ENCODE peak calls at places on chromosomes 5 and 9, in nine cellular contexts. T, B, C, F, Y, P, V, K and X are unnamed samples.

GRCh38 chr5:54002183-54002770 is 308.1 kb downstream of the ARL15 start:
- DNase-seq in V (no peak), F (no peak), B (no peak), T (no peak), C (no peak), Y (no peak), K (no peak), P (no peak), X (no peak)

GRCh38 chr5:53037141-53037859 is 48.1 kb downstream of the ITGA2 start:
- DNase-seq in Y (no peak), T (no peak), F (no peak), V (peak), P (no peak), K (no peak), B (peak), C (no peak), X (peak)

GRCh38 chr5:155258139-155258538 is 244.6 kb downstream of the KIF4B start:
- DNase-seq in T (no peak), P (no peak), B (no peak), F (no peak), V (no peak), C (no peak), Y (no peak), K (no peak), X (no peak)

GRCh38 chr9:2992427-2992826 is 148.5 kb upstream of the PUM3 start:
- DNase-seq in K (no peak), V (no peak), C (no peak), F (no peak), B (no peak), P (no peak), T (no peak), Y (no peak), X (no peak)

GRCh38 chr5:50672663-50673062 is 6.2 kb downstream of the PARP8 start:
- DNase-seq in T (no peak), P (no peak), K (no peak), F (no peak), Y (no peak), B (no peak), C (no peak), V (no peak), X (no peak)

GRCh38 chr5:5342784-5343183 is 79.7 kb upstream of the ICE1 start:
- DNase-seq in B (peak), C (no peak), P (no peak), T (no peak), F (no peak), K (no peak), Y (no peak), V (peak), X (no peak)

GRCh38 chr5:118919016-118919415 is 69.3 kb downstream of the DTWD2 start:
- DNase-seq in T (no peak), Y (no peak), F (no peak), P (no peak), C (no peak), B (no peak), V (no peak), K (no peak), X (no peak)

GRCh38 chr5:1014346-1014745 is 5.7 kb downstream of the NKD2 start:
- DNase-seq in T (no peak), F (no peak), V (no peak), P (no peak), B (no peak), Y (no peak), C (no peak), K (no peak), X (no peak)

GRCh38 chr9:108258640-108259039 is 597.1 kb downstream of the ACTL7B start:
- DNase-seq in V (no peak), C (no peak), Y (no peak), T (no peak), F (no peak), K (no peak), B (no peak), P (no peak), X (no peak)

GRCh38 chr5:38211354-38211710 is 47.0 kb upstream of the EGFLAM start:
- DNase-seq in Y (no peak), T (no peak), B (no peak), F (no peak), P (no peak), V (no peak), C (no peak), K (no peak), X (no peak)
- TF ChIP-seq CTCF in Y (no peak), T (no peak), B (no peak), F (no peak), P (no peak), V (no peak), C (no peak), K (no peak), X (no peak)

GRCh38 chr5:72246239-72246580 is 73.8 kb downstream of the MRPS27 start:
- DNase-seq in B (no peak), V (peak), F (no peak), Y (peak), K (no peak), C (no peak), T (no peak), P (no peak), X (no peak)

GRCh38 chr5:72242796-72243475 is 77.1 kb downstream of the MRPS27 start:
- DNase-seq in T (peak), Y (no peak), B (no peak), K (no peak), C (no peak), V (no peak), P (no peak), F (no peak), X (peak)

GRCh38 chr5:72243706-72244105 is 76.3 kb downstream of the MRPS27 start:
- DNase-seq in F (no peak), V (no peak), K (no peak), C (no peak), P (no peak), Y (no peak), T (no peak), B (no peak), X (no peak)

GRCh38 chr5:72245517-72246238 is 74.4 kb downstream of the MRPS27 start:
- DNase-seq in K (no peak), P (no peak), B (no peak), T (no peak), V (no peak), C (no peak), Y (no peak), F (no peak), X (no peak)

DNA sequence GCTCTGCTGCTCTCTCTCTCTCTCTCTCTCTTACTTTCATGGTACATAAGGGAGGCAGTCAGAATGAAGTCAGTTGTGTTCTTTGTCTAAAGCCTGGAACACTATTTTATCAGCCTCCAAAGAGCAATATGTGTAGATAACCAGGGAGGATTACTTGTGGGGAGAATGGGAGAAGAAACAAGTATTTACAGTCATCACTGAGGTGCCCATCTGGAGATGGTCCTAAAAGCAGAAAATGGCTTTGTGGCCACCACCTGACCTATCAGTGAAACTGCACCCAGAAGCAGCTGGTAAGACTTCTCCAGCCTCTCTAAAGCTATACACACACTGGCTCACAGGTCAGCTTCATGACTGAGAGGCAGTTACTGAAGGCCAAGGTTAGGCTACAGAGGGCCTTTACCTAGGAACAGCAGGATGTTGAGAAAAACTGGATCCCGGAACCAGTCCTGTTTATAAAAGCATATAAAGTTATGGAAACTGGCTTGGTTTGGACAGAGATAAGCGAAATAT is 75.1 kb downstream of the MRPS27 start:
- DNase-seq in B (peak), F (no peak), P (peak), V (peak), T (peak), C (no peak), Y (peak), K (no peak), X (no peak)
- TF ChIP-seq CTCF in B (peak), F (no peak), P (peak), V (peak), T (peak), C (no peak), Y (peak), K (peak), X (peak)

GRCh38 chr5:173602423-173602822 is 14.0 kb downstream of the BOD1 start:
- DNase-seq in B (no peak), C (no peak), V (peak), P (no peak), Y (no peak), T (no peak), K (no peak), F (no peak), X (peak)
- TF ChIP-seq CTCF in B (no peak), C (no peak), V (no peak), P (no peak), Y (no peak), T (no peak), K (no peak), F (no peak), X (no peak)

DNA sequence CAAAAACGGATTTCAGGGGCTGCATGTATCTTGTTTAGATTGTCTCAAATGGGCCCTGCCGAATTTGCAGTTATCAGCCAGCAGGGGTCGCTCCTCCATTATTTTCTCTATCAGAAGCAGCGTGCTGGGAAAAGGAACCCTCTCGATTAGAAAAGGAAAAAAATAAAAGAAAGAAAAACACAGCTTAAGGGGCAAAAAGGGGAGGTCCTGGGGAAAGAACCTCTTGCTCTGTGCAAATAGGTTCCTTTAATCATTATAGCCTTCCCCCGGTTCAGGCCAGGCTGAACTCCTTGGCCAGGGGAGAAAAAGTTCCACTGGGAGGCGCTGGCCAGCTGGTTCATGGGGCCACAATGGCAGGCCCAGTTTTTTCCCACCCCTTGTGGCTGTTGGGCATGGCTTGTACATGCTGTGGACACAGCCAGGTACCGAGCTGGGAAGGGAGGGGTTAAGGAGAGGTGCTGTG is 25.0 kb upstream of the CAPSL start:
- DNase-seq in P (no peak), B (no peak), K (no peak), Y (peak), T (peak), C (no peak), V (peak), F (no peak), X (no peak)
- TF ChIP-seq CTCF in P (peak), B (peak), K (no peak), Y (peak), T (peak), C (peak), V (peak), F (no peak), X (peak)

GRCh38 chr5:102570747-102571146 is 71.9 kb upstream of the SLCO6A1 start:
- DNase-seq in P (no peak), Y (no peak), T (no peak), F (no peak), B (no peak), V (no peak), C (no peak), K (no peak), X (no peak)
- TF ChIP-seq CTCF in P (no peak), Y (no peak), T (no peak), F (no peak), B (no peak), V (no peak), C (no peak), K (no peak), X (no peak)

GRCh38 chr5:59506285-59506877 is 387.1 kb downstream of the PDE4D start:
- DNase-seq in B (peak), P (peak), V (peak), K (no peak), Y (peak), T (no peak), F (no peak), C (no peak), X (no peak)
- TF ChIP-seq CTCF in B (peak), P (no peak), V (peak), K (peak), Y (peak), T (peak), F (no peak), C (peak), X (peak)

GRCh38 chr9:5264219-5264595 is 33.0 kb downstream of the INSL4 start:
- DNase-seq in P (no peak), Y (no peak), T (no peak), F (no peak), B (no peak), K (no peak), V (no peak), C (no peak), X (no peak)

GRCh38 chr9:5269249-5269715 is 35.2 kb downstream of the RLN2 start:
- DNase-seq in F (no peak), T (no peak), Y (no peak), K (no peak), V (peak), C (no peak), P (peak), B (peak), X (peak)

GRCh38 chr9:5263568-5264218 is 32.5 kb downstream of the INSL4 start:
- DNase-seq in B (no peak), F (no peak), K (no peak), T (no peak), C (no peak), P (peak), Y (peak), V (peak), X (peak)

GRCh38 chr9:5265939-5266338 is 34.7 kb downstream of the INSL4 start:
- DNase-seq in K (no peak), B (no peak), T (no peak), Y (peak), F (no peak), V (no peak), C (no peak), P (no peak), X (no peak)
- TF ChIP-seq CTCF in K (no peak), B (no peak), T (no peak), Y (peak), F (no peak), V (no peak), C (no peak), P (no peak), X (no peak)

GRCh38 chr5:31753700-31754461 is 115.0 kb downstream of the PDZD2 start:
- DNase-seq in C (no peak), P (no peak), T (no peak), F (no peak), Y (no peak), K (no peak), B (no peak), V (no peak), X (no peak)

GRCh38 chr5:31755299-31756053 is 116.5 kb downstream of the PDZD2 start:
- DNase-seq in P (no peak), C (no peak), B (no peak), V (no peak), F (no peak), T (no peak), K (no peak), Y (no peak), X (no peak)

GRCh38 chr5:31750215-31750614 is 111.3 kb downstream of the PDZD2 start:
- DNase-seq in C (no peak), K (no peak), V (no peak), T (no peak), P (no peak), B (no peak), F (no peak), Y (no peak), X (no peak)

GRCh38 chr5:31748502-31749172 is 109.7 kb downstream of the PDZD2 start:
- DNase-seq in K (no peak), P (no peak), T (no peak), C (no peak), Y (no peak), V (no peak), F (no peak), B (no peak), X (no peak)

DNA sequence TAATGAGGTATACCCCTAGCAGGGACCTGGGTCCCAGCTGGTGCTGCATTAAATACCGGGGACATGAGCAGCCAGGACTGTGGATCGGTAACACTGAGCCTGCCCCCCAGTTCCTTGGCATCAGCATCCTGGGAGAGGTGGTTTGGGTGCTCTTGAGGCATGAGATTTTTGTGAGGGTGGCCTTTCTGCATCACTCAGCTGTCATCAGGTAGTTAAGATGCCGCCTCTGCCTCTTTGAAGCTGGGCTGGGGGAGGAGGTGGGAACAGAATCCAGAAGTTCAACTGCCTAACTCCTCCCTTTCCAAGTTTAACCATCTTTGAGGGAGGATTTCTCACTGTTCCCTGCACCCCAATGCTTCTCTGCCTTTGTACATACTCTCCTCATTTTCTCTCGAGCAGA is 112.7 kb downstream of the PDZD2 start:
- DNase-seq in P (no peak), B (no peak), F (no peak), C (no peak), Y (no peak), T (no peak), V (no peak), K (no peak), X (no peak)
- TF ChIP-seq CTCF in P (no peak), B (no peak), F (no peak), C (no peak), Y (no peak), T (no peak), V (no peak), K (no peak), X (no peak)